ENCODE peak calls at places on chromosome 12, in seven cellular contexts. B, S, C, O, G, H and T are unnamed samples. For H3K9me3, the result is how much of the 10 kb centered on the place peaks cover.

GRCh38 chr12:6899837-6900519 is 4.6 kb upstream of the LRRC23 start:
- DNase-seq in H (peak), C (no peak), B (peak), S (no peak), O (peak), G (peak), T (no peak)

GRCh38 chr12:88834226-88834625 is 254.0 kb upstream of the KITLG start:
- DNase-seq in B (no peak), C (no peak), G (no peak), H (peak), O (peak), S (peak), T (no peak)

GRCh38 chr12:57149309-57149900 is 2.0 kb upstream of the LRP1-AS start:
- DNase-seq in C (no peak), B (no peak), H (peak), S (no peak), G (peak), O (no peak), T (no peak)

GRCh38 chr12:52690351-52691075 is 10.3 kb upstream of the KRT1 start:
- DNase-seq in B (no peak), H (no peak), C (no peak), S (no peak), G (no peak), O (no peak), T (no peak)

GRCh38 chr12:41724216-41724615 is 420.5 kb downstream of the GXYLT1 start:
- DNase-seq in B (no peak), H (no peak), G (no peak), O (no peak), C (no peak), S (no peak), T (peak)

GRCh38 chr12:85301054-85301453 is 21.0 kb downstream of the ALX1 start:
- DNase-seq in B (no peak), H (no peak), O (no peak), C (no peak), S (no peak), G (no peak), T (no peak)

GRCh38 chr12:104360988-104361707 is 57.6 kb downstream of the EID3 start:
- DNase-seq in S (no peak), O (peak), B (no peak), H (peak), C (no peak), G (no peak), T (no peak)

GRCh38 chr12:115023898-115024297 is 339.9 kb upstream of the TBX3 start:
- DNase-seq in O (no peak), C (no peak), H (no peak), S (no peak), B (no peak), G (no peak), T (no peak)

GRCh38 chr12:113292091-113292490 is 42.8 kb downstream of the SLC8B1 start:
- DNase-seq in G (no peak), S (no peak), H (peak), B (no peak), C (no peak), O (peak), T (no peak)

GRCh38 chr12:104975621-104976343 is 10.3 kb upstream of the NOPCHAP1 start:
- DNase-seq in C (no peak), B (no peak), H (peak), O (peak), S (peak), G (no peak), T (no peak)

GRCh38 chr12:101076940-101077351 is 133.1 kb downstream of the SLC5A8 start:
- DNase-seq in S (no peak), C (no peak), O (peak), B (no peak), H (peak), G (no peak), T (no peak)

GRCh38 chr12:51922146-51922545 is 14.8 kb downstream of the ACVRL1 start:
- DNase-seq in C (no peak), S (no peak), G (no peak), B (no peak), H (no peak), O (no peak), T (no peak)

GRCh38 chr12:117854339-117855012 is 114.3 kb downstream of the KSR2 start:
- DNase-seq in B (peak), S (peak), O (peak), G (peak), H (peak), C (no peak), T (peak)

GRCh38 chr12:16389594-16389993 is 42.1 kb downstream of the MGST1 start:
- DNase-seq in C (no peak), O (peak), G (no peak), H (peak), B (no peak), S (peak), T (no peak)

GRCh38 chr12:111440631-111441030 is 34.9 kb downstream of the SH2B3 start:
- DNase-seq in H (no peak), S (no peak), B (peak), O (no peak), C (no peak), G (no peak), T (no peak)

GRCh38 chr12:110135012-110135411 is 10.9 kb downstream of the IFT81 start:
- DNase-seq in B (no peak), H (peak), O (peak), G (no peak), S (no peak), C (no peak), T (peak)

GRCh38 chr12:79949098-79949497 is 14.2 kb upstream of the PPP1R12A start:
- DNase-seq in O (no peak), H (no peak), B (no peak), G (no peak), S (no peak), C (no peak), T (no peak)

GRCh38 chr12:6141048-6141447 is 16.6 kb upstream of the VWF start:
- DNase-seq in G (no peak), O (no peak), S (no peak), B (no peak), H (peak), C (no peak), T (no peak)

GRCh38 chr12:12946686-12947355 is 5.1 kb downstream of the GPRC5D start:
- DNase-seq in G (peak), B (no peak), S (peak), C (no peak), H (no peak), O (no peak), T (no peak)

GRCh38 chr12:42296503-42297109 is 29.3 kb downstream of the ZCRB1 start:
- DNase-seq in C (no peak), H (no peak), S (no peak), B (no peak), G (peak), O (no peak), T (peak)

GRCh38 chr12:94855853-94856252 is 147.6 kb downstream of the NDUFA12 start:
- DNase-seq in H (no peak), B (no peak), O (no peak), S (no peak), G (no peak), C (no peak), T (peak)

GRCh38 chr12:107564946-107565345 is 120.7 kb upstream of the PWP1 start:
- DNase-seq in H (peak), B (peak), G (peak), O (no peak), C (peak), S (peak), T (peak)

GRCh38 chr12:108316153-108316892 is 22.8 kb downstream of the CMKLR1 start:
- DNase-seq in G (no peak), O (no peak), H (no peak), S (no peak), C (no peak), B (peak), T (no peak)

GRCh38 chr12:65494537-65494936 is 216.1 kb downstream of the MSRB3 start:
- DNase-seq in C (peak), O (no peak), G (peak), S (no peak), B (no peak), H (no peak), T (no peak)

GRCh38 chr12:38930994-38931393 is 25.6 kb upstream of the CPNE8 start:
- DNase-seq in S (peak), C (no peak), O (no peak), B (no peak), H (no peak), G (peak), T (no peak)

GRCh38 chr12:118188690-118189371 is 52.9 kb downstream of the PEBP1 start:
- DNase-seq in G (no peak), H (peak), C (no peak), S (peak), O (peak), B (no peak), T (no peak)

GRCh38 chr12:53048033-53048779 is 1.7 kb upstream of the TNS2 start:
- DNase-seq in O (no peak), C (no peak), S (no peak), G (peak), H (no peak), B (peak), T (no peak)

GRCh38 chr12:6724409-6724797 is 557 bp downstream of the COPS7A start:
- DNase-seq in S (no peak), C (no peak), G (peak), H (peak), B (no peak), O (no peak), T (peak)

GRCh38 chr12:49549735-49550710 is 11.2 kb downstream of the KCNH3 start:
- DNase-seq in S (no peak), O (no peak), B (no peak), H (no peak), G (no peak), C (no peak), T (no peak)

GRCh38 chr12:115916910-115917668 is 360.4 kb downstream of the MED13L start:
- DNase-seq in H (no peak), O (no peak), G (peak), B (peak), C (peak), S (peak), T (peak)

GRCh38 chr12:54349658-54350057 is 14.6 kb downstream of the GPR84 start:
- DNase-seq in C (no peak), G (no peak), O (no peak), S (no peak), H (no peak), B (no peak), T (no peak)

GRCh38 chr12:109741286-109741969 is 27.8 kb downstream of the FAM222A start:
- DNase-seq in G (no peak), B (peak), S (no peak), O (no peak), H (no peak), C (no peak), T (no peak)

GRCh38 chr12:8914716-8915526 is 612 bp downstream of the PHC1 start:
- DNase-seq in G (peak), B (peak), H (peak), C (no peak), O (peak), S (peak), T (peak)

GRCh38 chr12:23424685-23425084 is 524.8 kb downstream of the SOX5 start:
- DNase-seq in H (no peak), G (no peak), C (no peak), O (no peak), S (no peak), B (no peak), T (no peak)

DNA sequence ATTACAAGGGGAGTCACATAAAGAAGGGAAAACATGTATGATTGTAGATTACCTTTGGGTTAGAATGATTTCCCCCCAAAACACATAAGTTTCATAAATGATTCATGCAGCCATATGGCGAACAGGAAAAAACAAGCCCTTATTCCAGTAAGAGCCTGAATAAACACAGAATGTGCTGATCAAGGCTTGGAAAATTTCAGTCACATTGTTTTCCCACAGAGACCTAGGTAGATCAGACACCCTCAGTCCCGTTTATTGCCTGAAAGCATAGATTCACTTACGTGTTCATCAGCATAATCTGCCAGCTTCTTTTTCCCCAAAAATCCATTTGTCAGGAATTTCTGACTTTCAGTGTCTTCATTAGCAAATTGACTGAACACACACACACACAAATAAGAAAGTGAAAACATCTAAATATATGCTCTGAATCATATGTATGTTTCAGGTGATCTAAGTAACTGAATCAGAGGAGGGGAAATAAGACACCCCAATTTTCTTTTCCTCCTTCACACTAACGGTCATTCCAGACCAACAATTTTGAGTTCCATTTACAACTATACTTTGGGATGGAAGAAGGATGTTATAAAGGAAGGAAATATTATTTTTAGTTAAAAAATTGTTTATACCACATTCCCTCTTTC is 37.4 kb downstream of the SLC38A4 start:
- DNase-seq in H (peak), B (no peak), S (peak), C (no peak), O (peak), G (no peak), T (no peak)
- H3K9ac ChIP-seq in H (no peak), B (no peak), S (no peak), C (no peak), O (no peak), G (no peak), T (no peak)

DNA sequence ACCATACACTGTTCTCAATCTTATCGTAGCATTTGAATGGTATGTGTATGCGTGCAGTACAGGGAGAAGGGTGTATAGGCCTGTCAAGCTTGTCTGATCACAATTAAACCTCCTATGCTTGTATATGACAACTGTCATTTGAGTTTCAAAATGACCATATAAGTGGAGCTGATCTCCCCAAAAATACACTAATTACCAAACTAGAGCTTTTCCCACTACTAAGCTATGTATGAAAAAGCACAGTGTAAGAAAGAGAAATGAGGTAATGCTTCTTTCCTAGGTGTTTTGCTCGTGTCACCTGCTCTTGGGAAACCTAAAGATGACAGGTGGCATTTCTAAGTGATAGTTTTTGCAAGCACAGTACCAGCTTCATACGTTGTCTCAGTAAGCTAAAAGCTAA is 1.1 kb upstream of the STK38L start:
- DNase-seq in G (no peak), O (no peak), C (no peak), B (no peak), H (no peak), S (no peak), T (no peak)
- H3K27ac ChIP-seq in G (no peak), O (no peak), C (no peak), B (no peak), H (no peak), S (no peak), T (no peak)

DNA sequence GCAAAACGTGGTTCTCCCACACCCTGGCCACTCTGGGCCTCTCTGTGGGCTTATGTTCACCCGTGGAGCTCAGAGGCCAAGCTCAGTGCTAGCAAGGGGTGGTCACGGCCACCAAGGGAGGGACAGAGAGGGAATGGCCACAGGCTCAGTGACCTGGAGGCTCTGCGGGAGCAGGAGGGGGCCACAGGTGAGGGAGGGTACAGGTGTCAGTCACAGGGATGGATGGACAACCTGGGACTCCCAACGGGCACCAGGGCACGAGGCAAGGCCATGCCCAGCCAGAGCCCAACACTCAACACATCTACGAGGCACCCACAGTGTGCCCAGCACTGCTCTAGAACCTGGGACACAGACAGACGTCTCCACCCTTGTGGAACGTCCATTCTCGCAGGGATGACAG is 11.3 kb downstream of the NCOR2 start:
- DNase-seq in C (no peak), H (no peak), G (no peak), O (no peak), S (no peak), B (no peak), T (no peak)
- H3K9me3 ChIP-seq in C (under half), H (under half), G (under half), O (under half), S (under half), B (under half), T (under half)

GRCh38 chr12:22272596-22272995 is 61.9 kb downstream of the ST8SIA1 start:
- DNase-seq in H (no peak), C (no peak), S (no peak), G (no peak), O (no peak), B (no peak), T (no peak)

GRCh38 chr12:22276846-22277245 is 57.7 kb downstream of the ST8SIA1 start:
- DNase-seq in H (no peak), O (no peak), C (no peak), G (no peak), S (no peak), B (no peak), T (peak)

GRCh38 chr12:22276313-22276712 is 58.2 kb downstream of the ST8SIA1 start:
- DNase-seq in O (no peak), H (no peak), C (no peak), B (no peak), G (no peak), S (no peak), T (no peak)

GRCh38 chr12:22271036-22271435 is 63.5 kb downstream of the ST8SIA1 start:
- DNase-seq in O (peak), G (no peak), H (peak), S (peak), B (no peak), C (no peak), T (no peak)

DNA sequence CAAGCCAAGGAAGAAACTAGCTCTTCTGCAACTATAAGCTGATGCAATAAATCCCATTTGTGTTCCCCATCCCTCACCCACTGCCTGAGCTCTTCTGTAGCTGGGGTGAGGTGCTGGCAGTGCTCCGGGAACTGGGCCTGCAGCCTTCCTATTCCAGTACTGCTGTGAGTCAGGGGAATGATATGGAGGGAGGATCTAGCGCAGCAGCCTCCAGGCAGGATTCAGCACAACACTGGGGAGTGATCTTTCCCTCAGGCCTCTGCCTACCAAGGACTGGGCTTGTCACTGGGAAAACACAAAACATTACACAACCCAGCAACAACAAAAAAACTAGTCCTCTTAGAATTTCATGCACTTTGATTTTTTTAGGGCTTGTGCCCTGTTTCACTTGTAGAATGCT is 58.7 kb downstream of the ST8SIA1 start:
- DNase-seq in S (peak), O (peak), C (no peak), H (peak), B (peak), G (no peak), T (no peak)
- H3K9ac ChIP-seq in S (peak), O (peak), C (no peak), H (no peak), B (no peak), G (no peak), T (no peak)

GRCh38 chr12:47817272-47818006 is 2.3 kb downstream of the HDAC7 start:
- DNase-seq in O (no peak), C (no peak), S (no peak), H (no peak), G (peak), B (no peak), T (peak)
- H3K27ac ChIP-seq in O (peak), C (peak), S (no peak), H (peak), G (no peak), B (no peak), T (peak)

DNA sequence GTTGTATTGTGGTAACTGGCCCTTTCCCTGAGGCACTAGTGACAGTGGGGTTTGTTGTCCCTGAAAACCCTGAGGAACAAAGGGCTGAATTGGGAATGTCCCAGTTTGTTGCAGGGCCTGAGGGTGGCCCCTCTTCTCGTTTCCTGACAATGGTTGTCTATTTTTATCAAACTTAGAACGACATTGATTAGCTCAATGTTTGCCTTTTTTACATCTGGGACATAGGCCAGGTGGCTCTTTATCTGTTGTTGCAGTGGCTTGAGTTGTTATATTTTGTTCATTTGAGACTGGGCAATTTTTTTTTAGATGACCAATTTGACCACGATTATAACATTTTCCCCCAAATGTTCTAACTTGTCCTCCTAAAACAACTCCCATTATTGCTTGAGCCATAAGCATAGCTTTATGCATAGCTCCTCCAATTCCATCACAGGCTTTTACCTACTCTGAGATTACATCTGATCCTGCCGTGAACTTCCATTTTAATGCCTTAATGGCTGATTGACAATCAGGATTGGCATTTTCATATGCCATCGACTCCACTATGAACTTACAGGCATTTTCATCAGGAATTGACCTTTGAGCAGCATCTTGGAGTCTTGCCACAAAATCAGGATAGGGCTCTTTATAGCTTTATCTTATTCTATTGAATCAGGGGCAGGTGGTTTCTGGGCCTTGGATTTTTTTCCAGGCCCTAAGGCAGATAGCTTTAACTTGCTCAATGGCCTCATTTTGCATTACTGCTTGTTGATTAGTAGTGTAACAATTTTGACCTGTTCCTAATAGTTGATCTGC is 604.3 kb downstream of the ALG10 start:
- DNase-seq in H (no peak), C (no peak), O (no peak), B (no peak), S (no peak), G (no peak), T (no peak)
- H3K9me3 ChIP-seq in H (under half), C (under half), O (under half), B (half or more), S (under half), G (under half), T (under half)

GRCh38 chr12:50824914-50825313 is 17.8 kb upstream of the TMPRSS12 start:
- DNase-seq in C (no peak), S (no peak), H (no peak), G (no peak), O (no peak), B (no peak), T (peak)
- H3K9ac ChIP-seq in C (no peak), S (no peak), H (peak), G (peak), O (no peak), B (no peak), T (peak)

GRCh38 chr12:29425722-29426121 is 44.8 kb upstream of the ERGIC2 start:
- DNase-seq in G (no peak), C (no peak), S (no peak), H (no peak), B (no peak), O (no peak), T (no peak)

GRCh38 chr12:29427964-29428363 is 47.0 kb upstream of the ERGIC2 start:
- DNase-seq in G (peak), H (no peak), O (no peak), B (no peak), C (peak), S (no peak), T (peak)

GRCh38 chr12:29429999-29430698 is 49.2 kb upstream of the ERGIC2 start:
- DNase-seq in C (no peak), B (no peak), H (no peak), G (no peak), O (no peak), S (peak), T (no peak)

GRCh38 chr12:29428630-29429029 is 47.7 kb upstream of the ERGIC2 start:
- DNase-seq in S (peak), G (no peak), B (no peak), H (peak), O (peak), C (peak), T (no peak)

GRCh38 chr12:29426516-29426915 is 45.5 kb upstream of the ERGIC2 start:
- DNase-seq in G (no peak), S (no peak), H (no peak), B (no peak), O (no peak), C (no peak), T (no peak)
- H3K27ac ChIP-seq in G (no peak), S (no peak), H (no peak), B (no peak), O (no peak), C (no peak), T (no peak)